ENCODE peak calls at places on chromosome 6, in six cellular contexts. V, U, J, Q, P and I are unnamed samples.

GRCh38 chr6:48325701-48326100 is 214.7 kb upstream of the PTCHD4 start:
- DNase-seq in U (no peak), Q (no peak), V (no peak), P (no peak), J (no peak), I (no peak)

GRCh38 chr6:159804504-159804903 is 4.4 kb downstream of the PNLDC1 start:
- DNase-seq in J (no peak), Q (no peak), V (no peak), U (no peak), P (no peak), I (no peak)

GRCh38 chr6:32982084-32982701 is 13.8 kb downstream of the BRD2 start:
- DNase-seq in Q (no peak), U (no peak), V (peak; percentile 19), P (no peak), J (no peak), I (no peak)

GRCh38 chr6:167930300-167930699 is 67.2 kb upstream of the KIF25 start:
- DNase-seq in Q (no peak), P (peak; percentile 87), J (no peak), U (no peak), V (peak; percentile 80), I (peak; percentile 16)

GRCh38 chr6:159833556-159833955 is 33.5 kb downstream of the PNLDC1 start:
- DNase-seq in Q (no peak), V (peak; percentile 52), J (no peak), P (peak; percentile 5), U (no peak), I (no peak)

GRCh38 chr6:37239511-37239910 is 18.1 kb upstream of the TBC1D22B start:
- DNase-seq in V (no peak), J (no peak), Q (no peak), P (peak; percentile 67), U (no peak), I (no peak)

GRCh38 chr6:33007831-33008395 is 1.5 kb downstream of the HLA-DOA start:
- DNase-seq in V (no peak), U (no peak), P (no peak), J (no peak), Q (no peak), I (peak; percentile 73)

GRCh38 chr6:115783402-115784061 is 277.2 kb downstream of the FRK start:
- DNase-seq in Q (no peak), V (peak; percentile 43), P (peak; percentile 1), U (no peak), J (no peak), I (no peak)

GRCh38 chr6:17311595-17312311 is 30.6 kb downstream of the RBM24 start:
- DNase-seq in Q (no peak), P (peak; percentile 26), V (no peak), J (no peak), U (peak; percentile 22), I (no peak)

GRCh38 chr6:50849016-50849748 is 30.5 kb downstream of the TFAP2B start:
- DNase-seq in U (no peak), Q (no peak), V (no peak), P (no peak), J (no peak), I (peak; percentile 33)

GRCh38 chr6:147986891-147987290 is 355.7 kb upstream of the SASH1 start:
- DNase-seq in P (no peak), Q (no peak), J (no peak), U (no peak), V (no peak), I (no peak)

GRCh38 chr6:101439790-101440189 is 46.3 kb downstream of the GRIK2 start:
- DNase-seq in Q (no peak), P (peak; percentile 41), J (no peak), V (no peak), U (no peak), I (no peak)

GRCh38 chr6:75412937-75413662 is 80.5 kb downstream of the FILIP1 start:
- DNase-seq in P (peak; percentile 92), J (no peak), Q (no peak), V (no peak), U (no peak), I (no peak)

GRCh38 chr6:135286962-135287525 is 105.9 kb downstream of the MYB start:
- DNase-seq in P (no peak), Q (no peak), J (no peak), U (no peak), V (no peak), I (no peak)

GRCh38 chr6:90941885-90942284 is 355.0 kb upstream of the MAP3K7 start:
- DNase-seq in P (no peak), U (no peak), J (no peak), Q (no peak), V (no peak), I (no peak)

GRCh38 chr6:161613711-161614110 is 339.9 kb upstream of the AGPAT4 start:
- DNase-seq in P (no peak), U (no peak), Q (no peak), V (no peak), J (no peak), I (no peak)

GRCh38 chr6:116008470-116009229 is 52.0 kb downstream of the FRK start:
- DNase-seq in P (peak; percentile 80), Q (no peak), U (no peak), V (peak; percentile 41), J (peak; percentile 79), I (no peak)

GRCh38 chr6:24640166-24640565 is 5.8 kb downstream of the KIAA0319 start:
- DNase-seq in P (no peak), Q (no peak), V (no peak), J (no peak), U (no peak), I (no peak)

GRCh38 chr6:16751251-16751946 is 9.9 kb downstream of the ATXN1 start:
- DNase-seq in P (peak; percentile 71), Q (no peak), U (no peak), V (peak; percentile 97), J (peak; percentile 69), I (no peak)

GRCh38 chr6:2624177-2624576 is 126.5 kb downstream of the MYLK4 start:
- DNase-seq in V (no peak), P (no peak), J (no peak), U (no peak), Q (no peak), I (no peak)

GRCh38 chr6:2622683-2623082 is 128.0 kb downstream of the MYLK4 start:
- DNase-seq in U (no peak), P (no peak), Q (no peak), V (no peak), J (no peak), I (no peak)

GRCh38 chr6:2623348-2623747 is 127.4 kb downstream of the MYLK4 start:
- DNase-seq in Q (no peak), J (no peak), V (peak; percentile 66), P (no peak), U (no peak), I (no peak)

GRCh38 chr6:2626381-2626780 is 124.3 kb downstream of the MYLK4 start:
- DNase-seq in J (peak; percentile 8), P (peak; percentile 98), Q (no peak), V (no peak), U (no peak), I (no peak)

GRCh38 chr6:2625581-2625980 is 125.1 kb downstream of the MYLK4 start:
- DNase-seq in U (no peak), J (no peak), P (peak; percentile 39), V (no peak), Q (no peak), I (no peak)
- H3K27ac ChIP-seq in U (peak overlapping the region; percentile 32), J (no peak overlapping the region), P (no peak overlapping the region), V (no peak overlapping the region), Q (no peak overlapping the region), I (no peak overlapping the region)

DNA sequence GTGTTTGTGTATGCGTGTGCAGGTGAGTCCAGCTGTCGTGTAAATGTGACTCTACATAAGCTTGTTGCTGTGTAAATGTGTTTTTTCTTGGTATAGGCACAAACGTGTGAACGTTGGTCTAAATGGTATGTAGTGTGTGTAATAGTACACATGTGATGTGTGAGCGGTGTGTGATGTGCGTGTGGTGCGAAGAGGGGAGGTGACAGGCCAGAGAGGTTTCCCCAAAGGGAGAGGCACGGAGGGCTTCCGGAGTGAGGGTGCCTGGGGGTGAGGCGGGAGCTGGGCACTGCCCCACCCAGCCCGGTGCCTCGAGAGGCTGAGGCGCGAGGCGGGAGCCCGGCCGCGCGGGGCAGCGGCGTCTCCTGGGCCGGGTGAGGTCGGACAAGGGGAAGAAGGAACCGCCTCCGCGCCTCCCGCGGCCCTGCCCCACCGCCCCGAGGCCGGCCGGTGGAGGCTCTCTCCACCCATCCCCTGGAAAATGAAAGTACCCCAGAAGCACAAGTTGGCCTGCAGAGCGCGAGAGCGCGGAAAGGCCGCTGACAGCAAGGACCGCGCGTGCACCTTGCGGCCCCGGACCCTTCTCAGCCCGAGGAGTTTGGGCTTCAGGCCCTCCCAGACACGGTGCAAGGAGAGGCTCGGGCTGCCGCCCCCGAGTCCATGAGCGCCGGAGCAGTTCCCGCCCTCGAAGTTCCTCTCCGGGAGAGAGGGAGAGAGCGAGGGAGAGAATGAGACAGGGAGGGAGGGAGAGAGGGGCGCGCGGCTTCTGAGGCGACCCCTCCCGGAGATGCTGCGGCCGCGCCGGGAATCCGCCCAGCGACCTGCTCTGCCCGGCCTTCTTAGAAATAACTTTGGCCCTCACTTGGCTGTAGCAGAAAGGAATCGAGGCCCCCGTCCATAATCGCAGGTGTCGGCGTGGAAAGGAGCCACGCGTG is 43.2 kb upstream of the OSTM1 start:
- DNase-seq in V (no peak), P (peak; percentile 28), Q (no peak), J (peak; percentile 25), U (peak; percentile 20), I (peak; percentile 92)
- H3K27me3 ChIP-seq in V (no peaks in the 10 kb centered on the region), P (peaks cover 74% of the 10 kb centered on the region), Q (peaks cover 97% of the 10 kb centered on the region), J (peaks cover 22% of the 10 kb centered on the region), U (peaks cover 100% of the 10 kb centered on the region), I (peaks cover 16% of the 10 kb centered on the region)

GRCh38 chr6:105304366-105304765 is 98.5 kb downstream of the PREP start:
- DNase-seq in U (no peak), Q (no peak), J (no peak), P (no peak), V (no peak), I (no peak)

GRCh38 chr6:105301072-105301503 is 101.8 kb downstream of the PREP start:
- DNase-seq in Q (no peak), J (no peak), P (peak; percentile 49), V (no peak), U (no peak), I (no peak)

GRCh38 chr6:105301756-105302616 is 100.9 kb downstream of the PREP start:
- DNase-seq in J (no peak), V (peak; percentile 60), U (no peak), P (no peak), Q (no peak), I (no peak)

GRCh38 chr6:105300090-105300489 is 102.8 kb downstream of the PREP start:
- DNase-seq in J (no peak), U (no peak), V (no peak), P (peak; percentile 55), Q (no peak), I (no peak)

GRCh38 chr6:105302617-105303128 is 100.2 kb downstream of the PREP start:
- DNase-seq in V (peak; percentile 34), U (no peak), J (no peak), P (no peak), Q (no peak), I (peak; percentile 62)
- H3K27ac ChIP-seq in V (peak overlapping the region; percentile 47), U (no peak overlapping the region), J (no peak overlapping the region), P (no peak overlapping the region), Q (no peak overlapping the region), I (no peak overlapping the region)

GRCh38 chr6:45742591-45742990 is 273.1 kb downstream of the CLIC5 start:
- DNase-seq in J (no peak), U (no peak), P (no peak), Q (no peak), V (no peak), I (no peak)
- H3K27me3 ChIP-seq in J (no peaks in the 10 kb centered on the region), U (no peaks in the 10 kb centered on the region), P (no peaks in the 10 kb centered on the region), Q (no peaks in the 10 kb centered on the region), V (no peaks in the 10 kb centered on the region), I (no peaks in the 10 kb centered on the region)